ENCODE peak calls at places on chromosomes 11 and 22, in seven cellular contexts. G, R, O, F, M, N and X are unnamed samples.

GRCh38 chr11:58575377-58576020 is at the start of gene LPXN:
- DNase-seq in G (peak; percentile 32), R (peak; percentile 71), O (no peak), F (peak; percentile 59), M (peak; percentile 85), N (peak; percentile 54), X (peak; percentile 38)

GRCh38 chr11:9219572-9219971 is 45.6 kb downstream of the DENND5A start:
- DNase-seq in G (no peak), R (peak; percentile 52), O (peak; percentile 26), F (no peak), M (no peak), N (no peak), X (no peak)

GRCh38 chr11:8357891-8358566 is 94.4 kb upstream of the LMO1 start:
- DNase-seq in G (no peak), R (no peak), O (no peak), F (no peak), M (no peak), N (no peak), X (no peak)

GRCh38 chr11:133669371-133670046 is 137.2 kb upstream of the OPCML start:
- DNase-seq in G (no peak), R (no peak), O (no peak), F (no peak), M (no peak), N (no peak), X (no peak)

GRCh38 chr22:36417281-36417686 is 29.5 kb upstream of the MYH9 start:
- DNase-seq in G (no peak), R (no peak), O (no peak), F (no peak), M (peak; percentile 9), N (no peak), X (no peak)

GRCh38 chr22:48145738-48146137 is 1383.3 kb downstream of the TBC1D22A start:
- DNase-seq in G (no peak), R (no peak), O (no peak), F (no peak), M (no peak), N (no peak), X (no peak)

GRCh38 chr11:78993800-78994430 is 419.3 kb upstream of the NARS2 start:
- DNase-seq in G (no peak), R (no peak), O (no peak), F (no peak), M (no peak), N (no peak), X (no peak)

GRCh38 chr11:84857746-84858145 is 769.4 kb downstream of the DLG2 start:
- DNase-seq in G (no peak), R (no peak), O (no peak), F (no peak), M (no peak), N (no peak), X (no peak)

GRCh38 chr11:123218451-123218850 is 23.4 kb upstream of the CLMP start:
- DNase-seq in G (no peak), R (no peak), O (no peak), F (no peak), M (no peak), N (no peak), X (no peak)

GRCh38 chr11:19244084-19244483 is 3.3 kb upstream of the E2F8 start:
- DNase-seq in G (no peak), R (no peak), O (no peak), F (no peak), M (no peak), N (no peak), X (no peak)

GRCh38 chr11:103680861-103681260 is 355.6 kb upstream of the DDI1 start:
- DNase-seq in G (no peak), R (no peak), O (no peak), F (no peak), M (no peak), N (no peak), X (no peak)

GRCh38 chr11:128757235-128757711 is 63.4 kb downstream of the FLI1 start:
- DNase-seq in G (peak; percentile 47), R (no peak), O (no peak), F (peak; percentile 76), M (peak; percentile 77), N (peak; percentile 48), X (peak; percentile 71)

GRCh38 chr22:47797546-47797945 is 1035.1 kb downstream of the TBC1D22A start:
- DNase-seq in G (no peak), R (no peak), O (no peak), F (no peak), M (no peak), N (no peak), X (no peak)

GRCh38 chr11:7077101-7077500 is 11.7 kb upstream of the RBMXL2 start:
- DNase-seq in G (no peak), R (no peak), O (peak; percentile 83), F (no peak), M (no peak), N (no peak), X (no peak)

GRCh38 chr11:69178819-69179482 is 23.2 kb downstream of the SMIM38 start:
- DNase-seq in G (no peak), R (no peak), O (no peak), F (no peak), M (no peak), N (no peak), X (no peak)

GRCh38 chr11:122804796-122805195 is 33.5 kb upstream of the CRTAM start:
- DNase-seq in G (no peak), R (no peak), O (no peak), F (no peak), M (no peak), N (no peak), X (peak; percentile 8)

GRCh38 chr22:28904211-28904808 is 20.9 kb downstream of the ZNRF3 start:
- DNase-seq in G (no peak), R (no peak), O (no peak), F (no peak), M (no peak), N (no peak), X (no peak)

GRCh38 chr22:32761251-32761903 is 40.1 kb upstream of the TIMP3 start:
- DNase-seq in G (no peak), R (no peak), O (no peak), F (no peak), M (no peak), N (no peak), X (no peak)

GRCh38 chr22:28930357-28931007 is 47.1 kb downstream of the ZNRF3 start:
- DNase-seq in G (no peak), R (no peak), O (no peak), F (no peak), M (peak; percentile 22), N (no peak), X (no peak)